ENCODE peak calls at places on chromosome 20, in nine cellular contexts. U is NCI-H1105; X is RPMI8226; H is stimulated activated naive CD4-positive, alpha-beta T cell treated with Interleukin-2 at 50 U/mL for 16 hours; Z is DMS 273 treated with DMSO at 0.1 percent for 48 hours; K is hypothalamus; V is memory B cell; F is T follicular helper cell; S is kidney tubule cell. L is an unnamed sample.

GRCh38 chr20:5528719-5529256 is 212.0 kb upstream of the PROKR2 start:
- DNase-seq in K (peak), H (peak), U (peak), X (peak), S (peak), V (peak), Z (peak), F (peak), L (peak)

GRCh38 chr20:11591965-11592364 is 325.7 kb upstream of the BTBD3 start:
- DNase-seq in U (no peak), X (no peak), H (no peak), S (no peak), Z (no peak), K (no peak), F (no peak), V (no peak), L (no peak)

GRCh38 chr20:57047281-57048026 is 219.0 kb downstream of the BMP7 start:
- DNase-seq in K (no peak), F (no peak), S (peak), X (peak), U (no peak), V (no peak), H (no peak), Z (no peak), L (no peak)

GRCh38 chr20:48797275-48797825 is 30.4 kb downstream of the PREX1 start:
- DNase-seq in K (peak), V (no peak), S (no peak), F (no peak), X (peak), H (no peak), U (no peak), Z (no peak), L (no peak)

GRCh38 chr20:39775110-39775509 is 813.0 kb downstream of the DHX35 start:
- DNase-seq in Z (no peak), S (peak), K (no peak), X (no peak), V (no peak), U (no peak), F (no peak), H (no peak), L (no peak)

GRCh38 chr20:63847374-63848002 is 13.8 kb upstream of the ABHD16B start:
- DNase-seq in Z (no peak), S (no peak), V (no peak), H (no peak), K (no peak), U (no peak), X (no peak), F (no peak), L (no peak)

GRCh38 chr20:1734269-1734858 is 76.8 kb upstream of the SIRPG start:
- DNase-seq in K (no peak), U (no peak), S (peak), H (peak), X (peak), V (no peak), Z (no peak), F (no peak), L (peak)

GRCh38 chr20:23050847-23051627 is 1.6 kb upstream of the THBD start:
- DNase-seq in X (peak), Z (no peak), F (no peak), U (no peak), S (peak), H (no peak), K (no peak), V (no peak), L (peak)

GRCh38 chr20:24488800-24489175 is 19.4 kb downstream of the SYNDIG1 start:
- DNase-seq in S (no peak), U (no peak), K (no peak), H (no peak), F (no peak), X (no peak), Z (no peak), V (no peak), L (no peak)

GRCh38 chr20:44776977-44777376 is 31.3 kb downstream of the KCNK15 start:
- DNase-seq in X (peak), V (no peak), H (no peak), S (no peak), K (no peak), F (no peak), Z (no peak), U (no peak), L (peak)

GRCh38 chr20:31838646-31839292 is 6.6 kb downstream of the FOXS1 start:
- DNase-seq in S (peak), Z (no peak), K (no peak), V (no peak), X (no peak), H (no peak), U (no peak), F (no peak), L (no peak)

GRCh38 chr20:59984551-59984950 is 26.3 kb downstream of the CDH26 start:
- DNase-seq in F (no peak), X (no peak), H (no peak), K (no peak), U (no peak), S (no peak), Z (no peak), V (no peak), L (no peak)

GRCh38 chr20:61896058-61896961 is 169.4 kb downstream of the TAF4 start:
- DNase-seq in S (peak), Z (no peak), V (no peak), X (peak), K (peak), U (peak), H (no peak), F (no peak), L (peak)

GRCh38 chr20:41169791-41170351 is 32.5 kb downstream of the PLCG1 start:
- DNase-seq in K (no peak), S (peak), F (no peak), U (no peak), V (no peak), H (no peak), Z (no peak), X (no peak), L (no peak)

GRCh38 chr20:58004900-58005299 is 223.6 kb downstream of the ANKRD60 start:
- DNase-seq in V (no peak), K (no peak), Z (no peak), H (no peak), U (no peak), S (no peak), F (no peak), X (no peak), L (no peak)

GRCh38 chr20:62066339-62066982 is 780 bp upstream of the TAF4 start:
- DNase-seq in K (peak), Z (no peak), U (peak), V (peak), S (peak), X (peak), H (peak), F (peak), L (peak)

GRCh38 chr20:16205505-16205904 is 367.7 kb downstream of the KIF16B start:
- DNase-seq in K (no peak), Z (no peak), S (peak), F (no peak), H (no peak), X (no peak), U (no peak), V (no peak), L (peak)